ENCODE peak calls at places on chromosomes 13 and 19, in ten cellular contexts. I is ovary; Q is body of pancreas; A is pancreas; K is OCI-LY7; M is stomach; J is CD8-positive, alpha-beta T cell; H is breast epithelium; P is left ventricle myocardium inferior; U is heart left ventricle. O is an unnamed sample. For H3K9me3 and H3K4me1, the result is how much of the 10 kb centered on the place peaks cover.

GRCh38 chr19:8005534-8006256 is at the start of gene ELAVL1:
- DNase-seq in Q (peak), H (peak), U (peak), P (peak), A (peak), M (peak), J (peak), K (peak), I (peak), O (peak)

GRCh38 chr19:38939957-38940356 is 9.2 kb downstream of the MRPS12 start:
- DNase-seq in J (no peak), U (no peak), M (no peak), H (no peak), A (no peak), P (no peak), K (no peak), I (no peak), Q (no peak), O (no peak)

GRCh38 chr19:9453953-9454352 is 18.6 kb upstream of the ZNF266 start:
- DNase-seq in K (no peak), I (no peak), U (no peak), Q (no peak), P (no peak), H (no peak), A (no peak), M (no peak), J (no peak), O (no peak)

GRCh38 chr19:7224205-7224833 is 69.9 kb downstream of the INSR start:
- DNase-seq in M (peak), P (no peak), U (no peak), Q (peak), K (no peak), I (peak), J (no peak), A (peak), H (peak), O (no peak)

GRCh38 chr13:30159446-30159839 is 147.9 kb downstream of the KATNAL1 start:
- DNase-seq in K (no peak), M (no peak), P (no peak), H (no peak), U (no peak), J (no peak), I (no peak), Q (no peak), A (no peak), O (no peak)

GRCh38 chr13:59303433-59303832 is 860.3 kb downstream of the DIAPH3 start:
- DNase-seq in H (no peak), P (no peak), A (no peak), K (no peak), J (no peak), M (no peak), Q (no peak), U (no peak), I (no peak), O (no peak)

GRCh38 chr19:51926784-51927741 is at the start of gene ZNF613:
- DNase-seq in K (peak), A (peak), M (peak), H (peak), P (peak), J (peak), Q (peak), I (peak), U (peak), O (peak)

GRCh38 chr13:102847272-102848234 is 1.7 kb downstream of the ERCC5 start:
- DNase-seq in P (no peak), H (no peak), I (no peak), J (no peak), K (peak), Q (no peak), U (no peak), A (no peak), M (no peak), O (no peak)

GRCh38 chr19:32652893-32653625 is 21.9 kb downstream of the ANKRD27 start:
- DNase-seq in M (peak), P (peak), K (no peak), U (peak), Q (peak), J (no peak), I (peak), H (peak), A (peak), O (peak)

GRCh38 chr19:18667531-18668251 is 15.8 kb upstream of the CRTC1 start:
- DNase-seq in H (no peak), U (no peak), A (no peak), I (no peak), J (no peak), P (no peak), K (no peak), M (no peak), Q (no peak), O (no peak)

GRCh38 chr13:36858285-36858684 is 39.3 kb downstream of the RFXAP start:
- DNase-seq in J (no peak), I (no peak), M (no peak), K (peak), P (no peak), Q (no peak), A (no peak), H (no peak), U (no peak), O (no peak)

GRCh38 chr13:36261011-36261410 is 36.6 kb downstream of the CCDC169 start:
- DNase-seq in M (no peak), U (no peak), H (no peak), Q (no peak), A (no peak), J (no peak), I (no peak), K (no peak), P (no peak), O (no peak)

GRCh38 chr19:43560687-43561086 is 14.6 kb downstream of the XRCC1 start:
- DNase-seq in A (no peak), H (no peak), Q (no peak), U (peak), M (no peak), I (no peak), J (no peak), K (no peak), P (no peak), O (no peak)

GRCh38 chr13:107730835-107731234 is 484.5 kb downstream of the LIG4 start:
- DNase-seq in U (no peak), J (no peak), H (no peak), I (no peak), K (no peak), A (no peak), M (no peak), P (no peak), Q (no peak), O (no peak)

GRCh38 chr13:96532804-96533203 is 442.9 kb downstream of the HS6ST3 start:
- DNase-seq in P (no peak), K (no peak), M (no peak), J (no peak), Q (no peak), I (no peak), A (no peak), H (no peak), U (no peak), O (no peak)

GRCh38 chr13:68304287-68304893 is 1074.3 kb upstream of the PCDH9 start:
- DNase-seq in Q (no peak), K (peak), H (no peak), P (no peak), U (no peak), M (no peak), A (no peak), I (no peak), J (no peak), O (no peak)

GRCh38 chr19:57615346-57615745 is 1.3 kb downstream of the ZNF134 start:
- DNase-seq in Q (no peak), U (no peak), M (no peak), P (no peak), A (no peak), J (no peak), H (no peak), I (no peak), K (peak), O (no peak)

GRCh38 chr19:57611113-57611512 is 2.9 kb upstream of the ZNF134 start:
- DNase-seq in Q (no peak), K (no peak), U (no peak), H (no peak), J (no peak), A (no peak), I (no peak), P (no peak), M (no peak), O (no peak)

DNA sequence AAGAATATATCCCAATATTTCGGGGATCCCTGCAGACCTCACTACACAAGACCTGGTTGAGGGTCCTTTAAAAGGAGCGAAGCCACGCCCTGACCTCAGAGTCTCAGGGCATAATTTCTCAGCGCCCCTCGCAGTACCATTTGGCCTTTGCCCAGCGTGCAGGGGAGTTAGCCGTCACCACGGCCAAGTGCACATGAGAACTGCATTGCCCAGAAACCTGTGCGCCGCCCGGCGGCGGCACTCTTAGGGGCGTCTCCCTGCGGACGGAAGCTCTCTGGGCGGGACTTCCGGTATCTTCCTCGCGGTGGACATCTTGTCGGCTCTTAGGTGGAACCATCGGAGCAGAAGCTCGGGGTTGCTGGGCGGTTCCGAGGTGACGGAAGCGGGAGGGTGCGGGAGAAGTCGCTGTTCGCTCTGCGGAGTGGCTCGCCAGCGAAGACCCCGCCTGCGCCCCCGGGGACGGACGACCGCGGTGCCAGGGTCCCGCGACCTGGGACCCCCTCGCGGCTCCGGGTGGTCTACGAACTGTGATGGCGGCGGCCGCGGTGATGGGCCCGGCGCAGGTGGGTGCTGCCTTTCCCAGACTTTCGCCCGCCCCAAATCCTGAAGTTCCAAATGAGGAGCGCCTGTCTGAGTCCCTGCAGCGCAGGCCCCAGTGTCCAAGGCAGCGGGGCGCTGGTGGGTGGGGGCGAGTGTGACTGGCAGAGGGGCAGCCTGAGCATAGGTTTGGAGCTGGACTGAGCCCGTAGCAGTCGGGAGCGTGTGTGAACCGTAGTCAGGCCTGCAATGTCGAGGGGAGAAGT is at the start of gene ZNF134:
- DNase-seq in Q (peak), U (peak), K (peak), M (peak), A (peak), J (peak), I (peak), P (peak), H (peak), O (peak)
- H3K9me3 ChIP-seq in Q (under half), U (under half), K (under half), M (half or more), A (under half), J (under half), I (under half), P (half or more), H (under half), O (half or more)

DNA sequence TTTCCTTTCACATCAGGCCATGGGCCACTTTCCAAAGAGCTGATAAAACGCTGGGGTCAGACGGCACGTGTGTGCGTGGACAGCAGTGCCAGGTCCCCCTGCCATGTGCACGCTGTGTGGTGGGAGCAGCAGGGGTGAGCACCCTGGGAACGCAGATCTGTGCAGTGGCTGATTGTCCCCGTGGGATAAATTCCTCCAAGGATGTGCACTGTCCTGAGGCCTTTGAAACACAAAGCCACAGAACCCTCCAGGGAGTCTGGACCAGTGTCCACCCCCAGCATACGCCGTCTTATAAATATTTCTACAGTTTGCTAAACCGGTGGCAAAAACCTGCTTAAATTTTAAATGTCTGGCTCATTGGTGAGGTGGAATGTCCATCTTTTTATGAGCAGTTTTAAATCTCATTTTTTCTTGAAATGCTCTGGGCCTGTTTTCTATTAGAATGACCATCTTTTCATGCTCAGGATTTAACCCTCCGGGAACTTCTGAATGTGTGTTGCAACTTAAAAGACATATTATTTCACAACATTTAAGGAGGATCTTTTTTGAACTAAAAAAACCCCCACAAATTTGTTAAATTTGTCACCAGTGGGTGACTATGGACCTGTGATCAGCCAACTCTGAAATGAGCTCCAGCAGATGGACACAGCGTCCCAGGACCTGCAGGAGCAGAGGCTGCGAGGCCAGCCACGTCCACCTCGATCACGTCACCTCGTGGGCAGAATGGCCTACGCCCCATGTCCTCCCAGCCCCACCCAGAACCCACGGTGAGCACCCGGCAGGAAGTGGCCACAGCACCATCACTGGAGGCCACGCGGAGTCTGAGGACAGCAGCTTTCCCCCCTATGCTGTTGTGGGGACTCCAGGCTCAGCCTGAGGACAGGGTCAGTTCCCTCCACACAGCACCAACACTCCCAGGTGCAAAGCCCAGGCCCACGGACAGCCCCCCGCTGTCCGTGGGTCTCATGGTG is 68.6 kb downstream of the RASA3 start:
- DNase-seq in J (no peak), K (no peak), P (peak), Q (peak), U (peak), H (peak), I (peak), A (no peak), M (peak), O (peak)
- H3K4me1 ChIP-seq in J (half or more), K (under half), P (half or more), Q (under half), U (under half), H (under half), I (under half), A (under half), M (half or more), O (under half)

GRCh38 chr19:53868892-53869804 is 1.5 kb downstream of the MYADM start:
- DNase-seq in U (peak), A (peak), Q (peak), J (peak), P (peak), H (peak), M (peak), K (peak), I (peak), O (peak)
- TF ChIP-seq CTCF in U (peak), A (peak), Q (peak), J (no peak), P (peak), H (peak), M (peak), K (no peak), I (peak), O (peak)

GRCh38 chr19:54560881-54561385 is 12.7 kb upstream of the LILRA2 start:
- DNase-seq in Q (no peak), M (no peak), U (no peak), A (no peak), I (no peak), P (no peak), H (no peak), J (no peak), K (no peak), O (no peak)
- H3K9me3 ChIP-seq in Q (under half), M (under half), U (under half), A (under half), I (under half), P (under half), H (under half), J (under half), K (under half), O (under half)

DNA sequence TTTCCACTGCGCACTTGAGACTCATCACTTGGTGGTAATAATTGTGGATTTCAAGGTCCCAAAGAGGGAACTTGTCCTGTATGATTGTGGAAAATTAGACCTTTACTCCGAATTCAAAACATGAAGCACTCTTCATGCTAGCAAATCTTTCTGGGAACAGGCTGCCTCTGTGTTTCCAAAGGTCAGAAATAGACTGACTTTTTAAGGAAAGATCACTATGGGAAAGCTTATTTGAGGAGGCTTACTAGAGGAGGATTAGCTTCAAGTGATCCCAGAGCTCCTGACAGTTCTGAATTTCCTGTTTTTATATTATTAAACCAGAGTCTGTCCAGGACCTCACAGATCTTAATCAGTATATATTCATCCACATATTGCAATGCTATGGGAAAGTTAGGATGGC is 5.5 kb downstream of the WDFY2 start:
- DNase-seq in Q (no peak), P (no peak), K (no peak), A (no peak), U (no peak), J (no peak), H (no peak), M (no peak), I (no peak), O (no peak)
- H3K4me1 ChIP-seq in Q (half or more), P (half or more), K (under half), A (half or more), U (under half), J (under half), H (under half), M (half or more), I (under half), O (under half)

GRCh38 chr19:55161571-55162322 is 4.2 kb upstream of the TNNI3 start:
- DNase-seq in M (no peak), K (no peak), A (no peak), H (no peak), J (no peak), I (no peak), U (no peak), P (no peak), Q (no peak), O (no peak)
- TF ChIP-seq CTCF in M (no peak), K (no peak), A (no peak), H (no peak), J (no peak), I (no peak), U (no peak), P (no peak), Q (no peak), O (no peak)

GRCh38 chr19:23351806-23352205 is 43.5 kb downstream of the ZNF91 start:
- DNase-seq in Q (no peak), I (no peak), A (no peak), M (no peak), K (no peak), P (no peak), H (no peak), J (no peak), U (no peak), O (no peak)

GRCh38 chr19:23346696-23347095 is 48.6 kb downstream of the ZNF91 start:
- DNase-seq in J (no peak), Q (no peak), A (no peak), H (no peak), I (no peak), K (no peak), U (no peak), M (no peak), P (no peak), O (no peak)

GRCh38 chr19:23343434-23344010 is 51.7 kb downstream of the ZNF91 start:
- DNase-seq in K (peak), Q (no peak), A (no peak), I (no peak), U (no peak), P (no peak), M (no peak), J (no peak), H (no peak), O (no peak)

GRCh38 chr19:23345838-23346237 is 49.4 kb downstream of the ZNF91 start:
- DNase-seq in Q (no peak), M (no peak), U (no peak), J (no peak), A (no peak), P (no peak), K (no peak), I (no peak), H (no peak), O (no peak)
- H3K9me3 ChIP-seq in Q (under half), M (half or more), U (under half), J (half or more), A (under half), P (half or more), K (under half), I (under half), H (half or more), O (half or more)